ENCODE peak calls at places on chromosome 14, in six cellular contexts. O, V, C, M, F and X are unnamed samples.

GRCh38 chr14:20215196-20215595 is 8.3 kb upstream of the OR11H6 start:
- DNase-seq in V (no peak), C (no peak), F (no peak), M (no peak), O (no peak), X (no peak)

GRCh38 chr14:60217713-60218112 is 31.3 kb upstream of the PPM1A start:
- DNase-seq in F (no peak), M (no peak), O (no peak), V (no peak), C (no peak), X (no peak)

GRCh38 chr14:72611506-72611905 is 282.4 kb downstream of the DPF3 start:
- DNase-seq in M (no peak), C (no peak), O (no peak), V (no peak), F (no peak), X (no peak)

GRCh38 chr14:68249534-68250517 is 430.2 kb downstream of the RAD51B start:
- DNase-seq in M (no peak), F (no peak), O (no peak), C (peak), V (peak), X (no peak)

GRCh38 chr14:98994571-98994970 is 277.4 kb downstream of the BCL11B start:
- DNase-seq in M (no peak), C (no peak), F (no peak), O (no peak), V (no peak), X (no peak)

GRCh38 chr14:39102265-39102968 is 618 bp downstream of the SEC23A start:
- DNase-seq in C (peak), V (peak), F (peak), O (peak), M (no peak), X (no peak)

GRCh38 chr14:30332374-30332773 is 226.6 kb upstream of the G2E3 start:
- DNase-seq in C (no peak), O (no peak), M (no peak), F (no peak), V (no peak), X (no peak)

GRCh38 chr14:92252291-92252690 is 70.7 kb upstream of the SLC24A4 start:
- DNase-seq in V (no peak), F (no peak), M (peak), C (no peak), O (no peak), X (no peak)

GRCh38 chr14:21258889-21259787 is 10.1 kb downstream of the HNRNPC start:
- DNase-seq in M (no peak), F (no peak), V (no peak), C (no peak), O (no peak), X (no peak)

GRCh38 chr14:94175403-94176146 is 1.5 kb downstream of the PPP4R4 start:
- DNase-seq in O (no peak), V (no peak), C (no peak), F (no peak), M (no peak), X (no peak)

GRCh38 chr14:63759454-63759853 is 31.6 kb upstream of the SGPP1 start:
- DNase-seq in M (no peak), C (peak), F (no peak), O (no peak), V (no peak), X (no peak)

GRCh38 chr14:65938738-65939137 is 526.2 kb downstream of the FUT8 start:
- DNase-seq in V (no peak), C (no peak), F (no peak), O (no peak), M (no peak), X (no peak)

GRCh38 chr14:69092840-69093422 is 60.0 kb downstream of the DCAF5 start:
- DNase-seq in F (no peak), V (no peak), M (no peak), O (no peak), C (no peak), X (no peak)

GRCh38 chr14:25942090-25942489 is 655.7 kb downstream of the NOVA1 start:
- DNase-seq in C (no peak), F (no peak), M (no peak), O (no peak), V (no peak), X (no peak)

GRCh38 chr14:30551460-30551859 is 7.5 kb upstream of the G2E3 start:
- DNase-seq in V (no peak), F (no peak), O (no peak), C (no peak), M (no peak), X (no peak)

GRCh38 chr14:28294834-28295440 is 471.6 kb upstream of the FOXG1 start:
- DNase-seq in M (no peak), F (no peak), C (peak), O (no peak), V (peak), X (no peak)

GRCh38 chr14:39307815-39308214 is 74.1 kb downstream of the MIA2 start:
- DNase-seq in O (no peak), M (no peak), C (no peak), V (no peak), F (no peak), X (no peak)

GRCh38 chr14:97366400-97366799 is 569.2 kb downstream of the VRK1 start:
- DNase-seq in M (peak), V (no peak), O (no peak), C (no peak), F (no peak), X (no peak)

GRCh38 chr14:96090441-96091148 is 51.4 kb downstream of the C14orf132 start:
- DNase-seq in M (peak), V (peak), C (peak), F (no peak), O (peak), X (no peak)

GRCh38 chr14:62694075-62694474 is 351.2 kb downstream of the KCNH5 start:
- DNase-seq in V (peak), O (no peak), M (no peak), C (peak), F (peak), X (no peak)

GRCh38 chr14:68520637-68521556 is 272.0 kb downstream of the ZFP36L1 start:
- DNase-seq in F (peak), C (no peak), V (no peak), O (no peak), M (no peak), X (no peak)

GRCh38 chr14:30195946-30196345 is 268.3 kb upstream of the PRKD1 start:
- DNase-seq in M (no peak), F (no peak), O (no peak), C (peak), V (peak), X (no peak)

GRCh38 chr14:30355431-30355913 is 203.5 kb upstream of the G2E3 start:
- DNase-seq in M (no peak), V (peak), C (no peak), O (no peak), F (no peak), X (no peak)

GRCh38 chr14:69002069-69002468 is 23.0 kb upstream of the ACTN1 start:
- DNase-seq in V (no peak), O (no peak), M (no peak), F (no peak), C (no peak), X (no peak)

GRCh38 chr14:77102154-77102553 is 4.1 kb downstream of the CIPC start:
- DNase-seq in C (no peak), F (no peak), M (no peak), O (no peak), V (no peak), X (no peak)

GRCh38 chr14:102829106-102829505 is 51.9 kb downstream of the TRAF3 start:
- DNase-seq in F (no peak), O (no peak), M (no peak), C (peak), V (no peak), X (no peak)

GRCh38 chr14:90509403-90509802 is 112.6 kb downstream of the CALM1 start:
- DNase-seq in C (no peak), O (no peak), V (no peak), M (no peak), F (peak), X (no peak)
- TF ChIP-seq CTCF in C (no peak), O (no peak), V (no peak), M (no peak), F (no peak), X (no peak)

GRCh38 chr14:75840911-75841310 is 140.9 kb downstream of the TGFB3 start:
- DNase-seq in O (no peak), C (no peak), V (no peak), M (no peak), F (no peak), X (no peak)

GRCh38 chr14:75835156-75836141 is 146.3 kb downstream of the TGFB3 start:
- DNase-seq in V (peak), C (no peak), F (no peak), O (no peak), M (no peak), X (no peak)

GRCh38 chr14:75832621-75833297 is 149.0 kb downstream of the TGFB3 start:
- DNase-seq in O (no peak), C (peak), V (peak), F (no peak), M (peak), X (no peak)

GRCh38 chr14:75833326-75834020 is 148.3 kb downstream of the TGFB3 start:
- DNase-seq in V (no peak), M (no peak), C (no peak), F (no peak), O (no peak), X (no peak)

GRCh38 chr14:75837151-75837787 is 144.5 kb downstream of the TGFB3 start:
- DNase-seq in F (no peak), M (no peak), O (no peak), C (no peak), V (no peak), X (no peak)
- TF ChIP-seq CTCF in F (no peak), M (no peak), O (no peak), C (no peak), V (no peak), X (no peak)

DNA sequence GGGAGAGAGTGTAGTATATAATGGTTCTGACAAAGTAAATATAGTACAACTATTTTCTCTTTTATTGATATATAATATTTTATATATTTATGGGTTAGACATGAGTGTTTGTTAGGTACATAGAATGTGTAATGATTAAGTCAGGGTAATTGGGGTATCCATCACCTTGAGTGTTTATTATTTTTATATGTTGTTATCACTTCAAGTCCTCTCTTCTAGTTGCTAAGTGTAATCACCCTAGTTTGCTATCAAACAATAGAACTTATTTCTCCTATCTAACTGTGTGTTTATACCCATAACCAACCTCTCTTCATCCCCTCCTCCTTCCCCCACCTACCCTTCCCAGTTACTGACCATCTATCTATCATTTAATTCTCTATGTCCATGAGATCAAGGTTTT is 64.2 kb downstream of the BRMS1L start:
- DNase-seq in O (no peak), V (no peak), C (no peak), M (no peak), F (no peak), X (no peak)
- TF ChIP-seq CTCF in O (no peak), V (no peak), C (no peak), M (no peak), F (no peak), X (no peak)

GRCh38 chr14:78157855-78158436 is 12.2 kb upstream of the NRXN3 start:
- DNase-seq in F (peak), M (no peak), C (peak), V (peak), O (no peak), X (peak)

GRCh38 chr14:78153069-78153351 is 17.2 kb upstream of the NRXN3 start:
- DNase-seq in M (no peak), C (peak), V (peak), F (peak), O (no peak), X (no peak)

GRCh38 chr14:78156196-78156595 is 14.0 kb upstream of the NRXN3 start:
- DNase-seq in C (no peak), M (no peak), V (no peak), O (no peak), F (no peak), X (no peak)

GRCh38 chr14:78152246-78153068 is 17.7 kb upstream of the NRXN3 start:
- DNase-seq in V (no peak), O (no peak), F (no peak), M (no peak), C (no peak), X (no peak)

GRCh38 chr14:78154827-78155226 is 15.3 kb upstream of the NRXN3 start:
- DNase-seq in O (no peak), C (no peak), V (no peak), F (no peak), M (no peak), X (no peak)
- TF ChIP-seq CTCF in O (no peak), C (no peak), V (no peak), F (no peak), M (no peak), X (no peak)

GRCh38 chr14:101808020-101808641 is 46.6 kb downstream of the PPP2R5C start:
- DNase-seq in C (no peak), F (no peak), M (no peak), O (no peak), V (no peak), X (no peak)
- TF ChIP-seq CTCF in C (no peak), F (no peak), M (no peak), O (no peak), V (no peak), X (no peak)

GRCh38 chr14:33061667-33062325 is 123.1 kb downstream of the NPAS3 start:
- DNase-seq in F (no peak), O (no peak), C (no peak), M (no peak), V (no peak), X (no peak)
- TF ChIP-seq CTCF in F (no peak), O (no peak), C (no peak), M (no peak), V (no peak), X (no peak)

DNA sequence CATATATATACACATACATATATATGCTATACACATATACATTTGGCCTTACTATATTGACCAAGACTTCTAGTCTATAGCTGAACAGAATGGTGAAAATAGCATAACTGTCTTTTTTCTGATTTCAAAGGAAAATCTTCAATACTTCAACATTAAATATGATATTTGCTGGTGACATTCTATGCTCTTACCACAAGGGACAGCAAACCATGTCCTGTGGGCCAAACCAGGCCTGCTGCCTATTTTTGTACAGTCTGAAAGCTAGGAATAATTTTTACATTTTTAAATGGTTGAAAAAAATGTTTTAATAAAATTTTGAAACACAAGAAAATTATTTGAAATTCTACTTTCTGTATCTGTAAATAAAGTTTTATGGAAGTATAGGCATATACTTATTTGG is 63.6 kb downstream of the EML5 start:
- DNase-seq in O (no peak), M (no peak), V (no peak), F (no peak), C (no peak), X (no peak)
- TF ChIP-seq CTCF in O (peak), M (no peak), V (peak), F (peak), C (peak), X (peak)

GRCh38 chr14:74566174-74567125 is 45.6 kb downstream of the LTBP2 start:
- DNase-seq in M (no peak), V (no peak), C (no peak), F (peak), O (no peak), X (no peak)
- TF ChIP-seq CTCF in M (no peak), V (no peak), C (no peak), F (no peak), O (no peak), X (no peak)

DNA sequence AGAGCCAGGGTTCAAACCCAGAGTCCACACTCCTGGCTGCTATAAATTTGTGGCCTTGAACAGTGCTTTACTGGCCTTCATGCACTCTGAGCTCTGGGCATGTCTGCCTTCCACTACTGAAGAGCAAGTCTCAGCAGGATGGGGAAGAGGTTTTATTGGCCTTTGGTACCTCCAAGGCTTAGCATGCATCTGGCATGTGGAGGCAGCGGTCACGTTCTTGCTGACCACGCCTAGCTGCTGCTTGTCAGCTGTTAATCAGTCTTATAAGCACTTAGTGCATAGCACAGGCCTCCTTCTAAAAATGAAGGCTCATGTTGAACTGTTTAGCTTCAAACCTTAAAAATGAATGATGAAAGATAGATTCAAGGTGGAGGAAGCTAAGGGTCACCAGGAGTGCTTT is 177.5 kb downstream of the PELI2 start:
- DNase-seq in C (no peak), M (no peak), F (peak), O (no peak), V (no peak), X (no peak)
- TF ChIP-seq CTCF in C (no peak), M (no peak), F (no peak), O (no peak), V (no peak), X (no peak)